ENCODE peak calls at places on chromosomes 12 and 14, in seven cellular contexts. O is B cell; A is HCT116; M is CD4-positive, alpha-beta T cell; L is natural killer cell; N is GM13976; S is cardiac fibroblast. K is an unnamed sample.

GRCh38 chr12:130770413-130771028 is 54.4 kb upstream of the RIMBP2 start:
- DNase-seq in O (no peak), A (no peak), M (no peak), L (no peak), N (no peak), S (no peak), K (no peak)

GRCh38 chr12:32533971-32534590 is 134.7 kb downstream of the FGD4 start:
- DNase-seq in O (peak), A (peak), M (no peak), L (no peak), N (peak), S (peak), K (no peak)

GRCh38 chr14:22002860-22003284 is 329.3 kb upstream of the OR4E1 start:
- DNase-seq in O (no peak), A (peak), M (peak), L (no peak), N (no peak), S (no peak), K (no peak)

GRCh38 chr14:76355771-76356170 is 20.2 kb upstream of the ESRRB start:
- DNase-seq in O (no peak), A (no peak), M (no peak), L (no peak), N (no peak), S (no peak), K (no peak)

GRCh38 chr12:63163542-63163941 is 12.5 kb upstream of the AVPR1A start:
- DNase-seq in O (no peak), A (no peak), M (no peak), L (no peak), N (no peak), S (no peak), K (no peak)

GRCh38 chr14:58488550-58488949 is 61.0 kb downstream of the KIAA0586 start:
- DNase-seq in O (no peak), A (no peak), M (no peak), L (no peak), N (no peak), S (peak), K (peak)

GRCh38 chr14:106044949-106045596 is 518.7 kb downstream of the TMEM121 start:
- DNase-seq in O (peak), A (peak), M (peak), L (peak), N (peak), S (peak), K (no peak)

GRCh38 chr12:59736786-59737185 is 141.0 kb downstream of the SLC16A7 start:
- DNase-seq in O (no peak), A (no peak), M (no peak), L (no peak), N (no peak), S (peak), K (no peak)

GRCh38 chr12:100427078-100427477 is 46.6 kb upstream of the NR1H4 start:
- DNase-seq in O (no peak), A (peak), M (no peak), L (no peak), N (no peak), S (peak), K (no peak)

GRCh38 chr12:52600941-52601481 is at the start of gene KRT72:
- DNase-seq in O (no peak), A (no peak), M (no peak), L (no peak), N (no peak), S (no peak), K (no peak)

GRCh38 chr12:43758247-43758727 is 303 bp downstream of the PUS7L start:
- DNase-seq in O (no peak), A (no peak), M (no peak), L (peak), N (no peak), S (peak), K (no peak)

GRCh38 chr14:97977711-97978261 is 1180.6 kb downstream of the VRK1 start:
- DNase-seq in O (no peak), A (no peak), M (peak), L (no peak), N (no peak), S (no peak), K (no peak)

GRCh38 chr14:97975960-97976359 is 1178.8 kb downstream of the VRK1 start:
- DNase-seq in O (no peak), A (no peak), M (peak), L (no peak), N (no peak), S (no peak), K (no peak)

GRCh38 chr14:97976861-97977260 is 1179.7 kb downstream of the VRK1 start:
- DNase-seq in O (no peak), A (no peak), M (no peak), L (no peak), N (no peak), S (no peak), K (no peak)

DNA sequence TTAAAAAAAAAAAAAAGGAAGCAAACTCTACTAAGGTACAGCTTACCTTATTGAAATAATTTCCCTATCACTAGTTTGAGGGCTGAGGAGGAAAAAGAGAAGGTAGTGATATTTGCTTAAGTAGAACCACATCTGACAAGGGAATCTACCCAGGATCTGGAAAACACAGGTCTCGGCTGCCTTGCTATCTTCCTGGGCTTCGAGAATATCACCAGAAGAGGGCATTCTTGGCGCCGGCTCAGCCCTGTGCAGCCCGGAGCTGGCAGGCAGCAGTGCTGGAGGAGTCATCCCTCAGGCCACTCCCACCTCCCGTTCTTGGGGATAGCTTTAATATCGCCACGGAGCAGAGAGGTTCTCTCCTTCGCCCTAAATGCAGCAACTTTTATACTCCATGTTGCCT is 1181.2 kb downstream of the VRK1 start:
- DNase-seq in O (no peak), A (peak), M (peak), L (no peak), N (peak), S (peak), K (no peak)
- TF ChIP-seq CTCF in O (no peak), A (no peak), M (peak), L (no peak), N (no peak), S (no peak), K (no peak)

DNA sequence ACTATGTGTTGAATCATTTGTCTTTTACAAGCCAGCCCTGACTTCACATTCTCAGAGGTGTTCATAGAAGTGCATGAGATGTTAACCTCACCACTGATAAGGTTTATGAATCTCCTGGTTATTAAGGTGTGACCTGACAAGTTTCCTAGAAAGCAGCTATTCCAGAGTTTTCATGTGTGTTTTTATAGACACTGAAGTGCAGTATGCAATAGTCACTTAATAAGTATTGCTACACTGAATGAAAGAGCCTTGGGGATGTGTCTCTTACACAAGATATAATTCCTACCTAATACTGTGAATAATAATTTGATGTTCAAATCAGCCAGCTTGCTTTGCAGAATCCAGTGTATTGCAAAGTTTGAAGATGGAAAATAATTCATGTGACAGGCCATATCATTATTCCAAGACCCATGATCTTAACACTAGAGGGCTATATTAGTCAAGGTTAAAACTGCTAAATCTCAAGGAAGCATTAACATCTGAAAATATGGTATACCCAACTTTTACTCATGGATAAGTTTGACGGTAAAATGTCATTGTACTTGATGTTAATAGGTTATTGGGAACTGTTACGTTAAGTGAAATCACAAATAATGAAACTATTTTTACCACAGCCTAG is 13.0 kb downstream of the SLC25A3 start:
- DNase-seq in O (no peak), A (no peak), M (no peak), L (no peak), N (no peak), S (peak), K (no peak)
- TF ChIP-seq CTCF in O (no peak), A (peak), M (no peak), L (no peak), N (peak), S (no peak), K (peak)

GRCh38 chr14:34835312-34835711 is 39.8 kb downstream of the BAZ1A start:
- DNase-seq in O (no peak), A (no peak), M (no peak), L (no peak), N (no peak), S (no peak), K (no peak)

GRCh38 chr14:34837801-34838322 is 37.3 kb downstream of the BAZ1A start:
- DNase-seq in O (no peak), A (no peak), M (no peak), L (no peak), N (no peak), S (peak), K (no peak)

GRCh38 chr14:34833545-34834523 is 41.3 kb downstream of the BAZ1A start:
- DNase-seq in O (no peak), A (no peak), M (no peak), L (no peak), N (peak), S (peak), K (no peak)
- TF ChIP-seq CTCF in O (no peak), A (no peak), M (no peak), L (no peak), N (no peak), S (no peak), K (no peak)

DNA sequence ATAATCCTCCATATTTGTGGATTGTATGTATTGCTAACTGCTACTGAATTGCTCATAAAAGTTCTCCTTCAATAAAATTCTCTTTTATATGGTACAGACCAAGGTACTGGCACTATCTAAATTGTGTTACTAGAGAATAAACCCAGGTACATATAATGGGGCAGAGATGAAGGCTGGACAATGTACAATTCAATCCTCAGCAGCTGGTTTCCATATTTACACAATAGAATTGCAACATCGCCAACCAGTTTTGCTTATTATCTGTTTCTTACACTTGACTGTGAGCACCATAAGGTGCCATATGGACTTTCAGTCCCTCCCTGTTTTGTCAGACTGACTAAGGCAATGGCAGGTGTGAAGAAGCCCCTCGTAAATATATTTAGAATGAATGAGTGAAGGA is 18.1 kb downstream of the KITLG start:
- DNase-seq in O (no peak), A (no peak), M (no peak), L (no peak), N (no peak), S (peak), K (no peak)
- TF ChIP-seq CTCF in O (no peak), A (no peak), M (no peak), L (no peak), N (no peak), S (no peak), K (no peak)

DNA sequence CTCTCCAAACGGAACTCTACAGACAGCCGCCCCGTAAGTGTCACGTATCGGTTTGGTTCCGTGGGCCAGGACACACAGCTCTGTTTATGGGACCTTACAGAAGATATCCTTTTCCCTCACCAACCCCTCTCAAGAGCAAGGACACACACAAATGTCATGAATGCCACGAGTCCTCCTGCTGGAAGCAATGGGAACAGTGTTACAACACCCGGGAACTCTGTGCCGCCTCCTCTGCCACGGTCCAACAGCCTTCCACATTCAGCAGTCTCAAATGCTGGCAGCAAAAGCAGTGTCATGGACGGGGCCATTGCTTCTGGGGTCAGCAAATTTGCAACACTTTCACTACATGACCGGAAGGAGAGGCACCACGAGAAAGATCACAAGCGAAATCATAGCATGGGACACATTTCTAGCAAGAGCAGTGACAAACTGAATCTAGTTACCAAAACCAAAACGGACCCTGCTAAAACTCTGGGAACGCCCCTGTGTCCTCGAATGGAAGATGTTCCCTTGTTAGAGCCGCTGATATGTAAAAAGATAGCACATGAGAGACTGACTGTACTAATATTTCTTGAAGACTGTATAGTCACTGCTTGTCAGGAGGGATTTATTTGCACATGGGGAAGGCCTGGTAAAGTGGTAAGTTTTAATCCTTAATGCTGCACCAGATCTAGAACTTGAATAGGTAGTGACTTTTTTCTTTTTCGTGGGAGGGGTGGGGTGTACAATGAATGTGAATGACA is 69.7 kb downstream of the WDR20 start:
- DNase-seq in O (no peak), A (no peak), M (no peak), L (no peak), N (no peak), S (peak), K (peak)
- TF ChIP-seq CTCF in O (no peak), A (no peak), M (no peak), L (no peak), N (no peak), S (peak), K (no peak)

K was measured in CD14-positive monocyte.